ENCODE peak calls at places on chromosomes 13 and 19, in five cellular contexts. One of them, this sample, is unnamed.

GRCh38 chr19:49019242-49019932 is 2.5 kb upstream of the LHB start:
- DNase-seq in IMR-90: peak; percentile 17
- DNase-seq in tibial artery: no peak
- DNase-seq in esophagus squamous epithelium: no peak
- DNase-seq in brain microvascular endothelial cell: peak; percentile 22
- DNase-seq in this sample: no peak

GRCh38 chr19:47779524-47780214 is 1.2 kb downstream of the SELENOW start:
- DNase-seq in IMR-90: no peak
- DNase-seq in tibial artery: peak; percentile 92
- DNase-seq in esophagus squamous epithelium: no peak
- DNase-seq in brain microvascular endothelial cell: no peak
- DNase-seq in this sample: no peak

GRCh38 chr19:38057954-38058690 is 151.1 kb downstream of the SIPA1L3 start:
- DNase-seq in IMR-90: no peak
- DNase-seq in tibial artery: no peak
- DNase-seq in esophagus squamous epithelium: no peak
- DNase-seq in brain microvascular endothelial cell: no peak
- DNase-seq in this sample: no peak

GRCh38 chr19:7928741-7929701 is 3.1 kb upstream of the CTXN1 start:
- DNase-seq in IMR-90: peak; percentile 88
- DNase-seq in tibial artery: peak; percentile 89
- DNase-seq in esophagus squamous epithelium: no peak
- DNase-seq in brain microvascular endothelial cell: peak; percentile 82
- DNase-seq in this sample: peak; percentile 79

GRCh38 chr19:4598712-4599111 is 39.2 kb upstream of the SEMA6B start:
- DNase-seq in IMR-90: no peak
- DNase-seq in tibial artery: no peak
- DNase-seq in esophagus squamous epithelium: no peak
- DNase-seq in brain microvascular endothelial cell: no peak
- DNase-seq in this sample: no peak

GRCh38 chr19:1862424-1863307 is 713 bp downstream of the KLF16 start:
- DNase-seq in IMR-90: no peak
- DNase-seq in tibial artery: no peak
- DNase-seq in esophagus squamous epithelium: no peak
- DNase-seq in brain microvascular endothelial cell: no peak
- DNase-seq in this sample: no peak

GRCh38 chr13:30037306-30037705 is 186.9 kb upstream of the UBL3 start:
- DNase-seq in IMR-90: no peak
- DNase-seq in tibial artery: no peak
- DNase-seq in esophagus squamous epithelium: no peak
- DNase-seq in brain microvascular endothelial cell: no peak
- DNase-seq in this sample: peak; percentile 42

GRCh38 chr13:30726192-30726591 is 9.2 kb upstream of the ALOX5AP start:
- DNase-seq in IMR-90: no peak
- DNase-seq in tibial artery: no peak
- DNase-seq in esophagus squamous epithelium: no peak
- DNase-seq in brain microvascular endothelial cell: no peak
- DNase-seq in this sample: no peak

GRCh38 chr19:3852614-3853254 is 16.1 kb downstream of the ZFR2 start:
- DNase-seq in IMR-90: peak; percentile 60
- DNase-seq in tibial artery: no peak
- DNase-seq in esophagus squamous epithelium: no peak
- DNase-seq in brain microvascular endothelial cell: peak; percentile 66
- DNase-seq in this sample: peak; percentile 81

DNA sequence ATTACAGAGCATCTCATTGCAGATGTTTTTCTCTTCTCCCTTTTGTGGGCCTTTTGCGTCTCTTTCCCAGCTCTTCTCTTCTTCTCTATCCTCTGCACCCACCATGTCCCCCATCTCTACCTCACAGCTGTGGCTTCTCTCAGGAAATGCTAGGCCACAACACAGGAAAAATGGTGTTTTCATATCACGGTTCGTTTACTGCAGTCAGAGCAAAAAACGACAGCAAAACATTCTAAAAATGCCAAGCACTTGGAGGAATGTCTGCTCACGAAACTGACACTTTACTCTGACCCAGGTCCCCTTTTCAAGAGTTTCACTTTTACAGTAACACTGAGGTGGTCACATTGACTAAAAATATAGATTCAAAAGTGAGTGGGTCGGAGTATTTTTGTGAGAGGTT is 152.2 kb downstream of the DCT start:
- DNase-seq in IMR-90: no peak
- DNase-seq in tibial artery: no peak
- DNase-seq in esophagus squamous epithelium: no peak
- DNase-seq in brain microvascular endothelial cell: no peak
- DNase-seq in this sample: no peak
- H3K4me3 ChIP-seq in IMR-90: no peak overlapping the region
- H3K4me3 ChIP-seq in tibial artery: no peak overlapping the region
- H3K4me3 ChIP-seq in esophagus squamous epithelium: no peak overlapping the region
- H3K4me3 ChIP-seq in brain microvascular endothelial cell: no peak overlapping the region
- H3K4me3 ChIP-seq in this sample: no peak overlapping the region

GRCh38 chr13:99207511-99207910 is 6.9 kb downstream of the UBAC2 start:
- DNase-seq in IMR-90: no peak
- DNase-seq in tibial artery: no peak
- DNase-seq in esophagus squamous epithelium: no peak
- DNase-seq in brain microvascular endothelial cell: no peak
- DNase-seq in this sample: no peak

GRCh38 chr13:99206226-99206625 is 5.6 kb downstream of the UBAC2 start:
- DNase-seq in IMR-90: no peak
- DNase-seq in tibial artery: no peak
- DNase-seq in esophagus squamous epithelium: no peak
- DNase-seq in brain microvascular endothelial cell: no peak
- DNase-seq in this sample: no peak

GRCh38 chr13:99203601-99204579 is 3.2 kb downstream of the UBAC2 start:
- DNase-seq in IMR-90: no peak
- DNase-seq in tibial artery: no peak
- DNase-seq in esophagus squamous epithelium: no peak
- DNase-seq in brain microvascular endothelial cell: no peak
- DNase-seq in this sample: no peak

GRCh38 chr13:99206873-99207272 is 6.2 kb downstream of the UBAC2 start:
- DNase-seq in IMR-90: no peak
- DNase-seq in tibial artery: no peak
- DNase-seq in esophagus squamous epithelium: no peak
- DNase-seq in brain microvascular endothelial cell: no peak
- DNase-seq in this sample: no peak

DNA sequence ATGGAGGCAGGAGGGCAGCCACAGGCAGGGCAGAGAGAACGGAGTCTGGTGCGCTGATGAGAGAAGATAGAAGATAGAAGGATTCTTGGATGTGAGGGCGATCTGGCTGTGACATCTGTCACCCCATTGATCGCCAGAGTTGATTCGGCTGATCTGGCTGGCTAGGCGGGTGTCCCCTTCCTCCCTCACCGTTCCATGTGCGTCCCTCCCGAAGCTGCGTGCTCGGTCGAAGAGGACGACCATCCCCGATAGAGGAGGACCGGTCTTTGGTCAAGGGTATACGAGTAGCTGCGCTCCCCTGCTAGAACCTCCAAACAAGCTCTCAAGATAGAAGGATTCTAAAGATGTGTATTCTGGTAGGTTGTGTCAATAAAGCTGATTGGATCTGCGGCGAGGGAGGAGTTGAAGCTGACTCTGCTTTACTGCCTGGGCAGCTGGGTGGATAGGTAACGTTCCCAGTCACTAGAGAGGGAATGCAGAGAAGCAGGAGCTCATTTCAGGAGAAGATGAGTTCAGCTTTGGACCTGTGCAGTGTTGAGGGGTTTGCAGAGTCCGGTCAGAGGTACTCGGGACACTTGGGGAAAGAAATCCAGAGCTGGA is 5.1 kb downstream of the UBAC2 start:
- DNase-seq in IMR-90: no peak
- DNase-seq in tibial artery: no peak
- DNase-seq in esophagus squamous epithelium: no peak
- DNase-seq in brain microvascular endothelial cell: no peak
- DNase-seq in this sample: no peak
- H3K4me3 ChIP-seq in IMR-90: no peak overlapping the region
- H3K4me3 ChIP-seq in tibial artery: no peak overlapping the region
- H3K4me3 ChIP-seq in esophagus squamous epithelium: no peak overlapping the region
- H3K4me3 ChIP-seq in brain microvascular endothelial cell: no peak overlapping the region
- H3K4me3 ChIP-seq in this sample: no peak overlapping the region

GRCh38 chr13:69553976-69554375 is 553.6 kb upstream of the ATXN8OS start:
- DNase-seq in IMR-90: no peak
- DNase-seq in tibial artery: no peak
- DNase-seq in esophagus squamous epithelium: no peak
- DNase-seq in brain microvascular endothelial cell: no peak
- DNase-seq in this sample: no peak

GRCh38 chr13:69545500-69546025 is 562.1 kb upstream of the ATXN8OS start:
- DNase-seq in IMR-90: no peak
- DNase-seq in tibial artery: no peak
- DNase-seq in esophagus squamous epithelium: no peak
- DNase-seq in brain microvascular endothelial cell: no peak
- DNase-seq in this sample: no peak

GRCh38 chr13:69556540-69557196 is 551.0 kb upstream of the ATXN8OS start:
- DNase-seq in IMR-90: no peak
- DNase-seq in tibial artery: no peak
- DNase-seq in esophagus squamous epithelium: no peak
- DNase-seq in brain microvascular endothelial cell: no peak
- DNase-seq in this sample: no peak

GRCh38 chr13:69547780-69548179 is 559.8 kb upstream of the ATXN8OS start:
- DNase-seq in IMR-90: no peak
- DNase-seq in tibial artery: no peak
- DNase-seq in esophagus squamous epithelium: no peak
- DNase-seq in brain microvascular endothelial cell: no peak
- DNase-seq in this sample: no peak

DNA sequence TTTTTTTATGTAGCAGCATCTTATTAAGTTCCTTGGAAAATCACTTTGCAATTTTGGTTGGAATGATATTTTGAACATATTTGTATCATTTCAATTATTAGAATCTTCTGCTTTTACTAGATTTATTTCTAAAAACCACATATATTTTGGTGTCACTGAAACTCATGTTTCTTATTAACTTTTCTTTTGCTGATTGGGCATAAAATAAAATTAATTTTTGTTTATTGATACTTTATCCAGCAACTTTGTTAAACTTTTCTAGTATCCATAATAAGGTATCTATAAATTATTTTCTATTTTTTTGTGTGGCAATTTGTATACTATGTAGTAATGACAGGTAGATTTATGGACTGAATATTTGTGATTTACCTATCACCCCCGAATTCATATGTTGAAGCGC is 556.4 kb upstream of the ATXN8OS start:
- DNase-seq in IMR-90: no peak
- DNase-seq in tibial artery: no peak
- DNase-seq in esophagus squamous epithelium: no peak
- DNase-seq in brain microvascular endothelial cell: no peak
- DNase-seq in this sample: no peak
- H3K4me3 ChIP-seq in IMR-90: no peak overlapping the region
- H3K4me3 ChIP-seq in tibial artery: no peak overlapping the region
- H3K4me3 ChIP-seq in esophagus squamous epithelium: no peak overlapping the region
- H3K4me3 ChIP-seq in brain microvascular endothelial cell: no peak overlapping the region
- H3K4me3 ChIP-seq in this sample: no peak overlapping the region

GRCh38 chr19:43462887-43463380 is 2.5 kb downstream of the LYPD3 start:
- DNase-seq in IMR-90: no peak
- DNase-seq in tibial artery: no peak
- DNase-seq in esophagus squamous epithelium: no peak
- DNase-seq in brain microvascular endothelial cell: no peak
- DNase-seq in this sample: no peak
- H3K4me3 ChIP-seq in IMR-90: peak overlapping the region; percentile 80
- H3K4me3 ChIP-seq in tibial artery: peak overlapping the region; percentile 64
- H3K4me3 ChIP-seq in esophagus squamous epithelium: peak overlapping the region; percentile 68
- H3K4me3 ChIP-seq in brain microvascular endothelial cell: peak overlapping the region; percentile 74
- H3K4me3 ChIP-seq in this sample: peak overlapping the region; percentile 71